ENCODE peak calls at places on chromosome 5, in seven cellular contexts. One of them, this sample, is unnamed.
A peak's percentile ranks its signal among the peaks of the same experiment; 100 is the strongest.

GRCh38 chr5:66666778-66667177 is 70.6 kb downstream of the MAST4 start:
- DNase-seq in pancreas: peak; percentile 57
- DNase-seq in right atrium auricular region: no peak
- DNase-seq in gastrocnemius medialis: no peak
- DNase-seq in WERI-Rb-1: no peak
- DNase-seq in OCI-LY7: no peak
- DNase-seq in psoas muscle: no peak
- DNase-seq in this sample: no peak

GRCh38 chr5:149411738-149412519 is 32.8 kb upstream of the IL17B start:
- DNase-seq in pancreas: no peak
- DNase-seq in right atrium auricular region: no peak
- DNase-seq in gastrocnemius medialis: no peak
- DNase-seq in WERI-Rb-1: no peak
- DNase-seq in OCI-LY7: no peak
- DNase-seq in psoas muscle: no peak
- DNase-seq in this sample: no peak

GRCh38 chr5:14365831-14366435 is 215.7 kb upstream of the OTULINL start:
- DNase-seq in pancreas: no peak
- DNase-seq in right atrium auricular region: no peak
- DNase-seq in gastrocnemius medialis: no peak
- DNase-seq in WERI-Rb-1: no peak
- DNase-seq in OCI-LY7: no peak
- DNase-seq in psoas muscle: no peak
- DNase-seq in this sample: no peak

GRCh38 chr5:159132429-159133040 is 32.8 kb upstream of the EBF1 start:
- DNase-seq in pancreas: no peak
- DNase-seq in right atrium auricular region: no peak
- DNase-seq in gastrocnemius medialis: no peak
- DNase-seq in WERI-Rb-1: no peak
- DNase-seq in OCI-LY7: no peak
- DNase-seq in psoas muscle: no peak
- DNase-seq in this sample: no peak

GRCh38 chr5:56289602-56289987 is 56.5 kb upstream of the ANKRD55 start:
- DNase-seq in pancreas: no peak
- DNase-seq in right atrium auricular region: no peak
- DNase-seq in gastrocnemius medialis: no peak
- DNase-seq in WERI-Rb-1: no peak
- DNase-seq in OCI-LY7: no peak
- DNase-seq in psoas muscle: no peak
- DNase-seq in this sample: no peak

GRCh38 chr5:17221843-17222614 is 4.6 kb downstream of the BASP1 start:
- DNase-seq in pancreas: no peak
- DNase-seq in right atrium auricular region: no peak
- DNase-seq in gastrocnemius medialis: no peak
- DNase-seq in WERI-Rb-1: no peak
- DNase-seq in OCI-LY7: no peak
- DNase-seq in psoas muscle: no peak
- DNase-seq in this sample: no peak

GRCh38 chr5:26009742-26010141 is 1028.6 kb downstream of the CDH9 start:
- DNase-seq in pancreas: no peak
- DNase-seq in right atrium auricular region: no peak
- DNase-seq in gastrocnemius medialis: no peak
- DNase-seq in WERI-Rb-1: peak; percentile 53
- DNase-seq in OCI-LY7: no peak
- DNase-seq in psoas muscle: no peak
- DNase-seq in this sample: no peak

GRCh38 chr5:157743163-157744054 is at the start of gene LSM11:
- DNase-seq in pancreas: peak; percentile 94
- DNase-seq in right atrium auricular region: peak; percentile 89
- DNase-seq in gastrocnemius medialis: peak; percentile 65
- DNase-seq in WERI-Rb-1: peak; percentile 88
- DNase-seq in OCI-LY7: peak; percentile 91
- DNase-seq in psoas muscle: peak; percentile 92
- DNase-seq in this sample: no peak

GRCh38 chr5:68037541-68037940 is 178.0 kb upstream of the PIK3R1 start:
- DNase-seq in pancreas: no peak
- DNase-seq in right atrium auricular region: no peak
- DNase-seq in gastrocnemius medialis: no peak
- DNase-seq in WERI-Rb-1: no peak
- DNase-seq in OCI-LY7: no peak
- DNase-seq in psoas muscle: no peak
- DNase-seq in this sample: no peak

GRCh38 chr5:68418680-68419079 is 203.1 kb downstream of the PIK3R1 start:
- DNase-seq in pancreas: no peak
- DNase-seq in right atrium auricular region: no peak
- DNase-seq in gastrocnemius medialis: no peak
- DNase-seq in WERI-Rb-1: no peak
- DNase-seq in OCI-LY7: no peak
- DNase-seq in psoas muscle: no peak
- DNase-seq in this sample: no peak

GRCh38 chr5:109971968-109972367 is 282.2 kb downstream of the MAN2A1 start:
- DNase-seq in pancreas: no peak
- DNase-seq in right atrium auricular region: no peak
- DNase-seq in gastrocnemius medialis: no peak
- DNase-seq in WERI-Rb-1: no peak
- DNase-seq in OCI-LY7: no peak
- DNase-seq in psoas muscle: no peak
- DNase-seq in this sample: no peak

GRCh38 chr5:66113160-66113559 is 30.9 kb upstream of the SREK1 start:
- DNase-seq in pancreas: no peak
- DNase-seq in right atrium auricular region: no peak
- DNase-seq in gastrocnemius medialis: no peak
- DNase-seq in WERI-Rb-1: no peak
- DNase-seq in OCI-LY7: no peak
- DNase-seq in psoas muscle: no peak
- DNase-seq in this sample: no peak

GRCh38 chr5:80059354-80059980 is 24.3 kb downstream of the THBS4 start:
- DNase-seq in pancreas: no peak
- DNase-seq in right atrium auricular region: peak; percentile 23
- DNase-seq in gastrocnemius medialis: no peak
- DNase-seq in WERI-Rb-1: no peak
- DNase-seq in OCI-LY7: no peak
- DNase-seq in psoas muscle: no peak
- DNase-seq in this sample: no peak

GRCh38 chr5:170524576-170524975 is 20.8 kb downstream of the KCNIP1 start:
- DNase-seq in pancreas: no peak
- DNase-seq in right atrium auricular region: no peak
- DNase-seq in gastrocnemius medialis: no peak
- DNase-seq in WERI-Rb-1: no peak
- DNase-seq in OCI-LY7: no peak
- DNase-seq in psoas muscle: no peak
- DNase-seq in this sample: no peak

GRCh38 chr5:69092969-69093368 is 845 bp upstream of the SLC30A5 start:
- DNase-seq in pancreas: no peak
- DNase-seq in right atrium auricular region: no peak
- DNase-seq in gastrocnemius medialis: no peak
- DNase-seq in WERI-Rb-1: no peak
- DNase-seq in OCI-LY7: no peak
- DNase-seq in psoas muscle: no peak
- DNase-seq in this sample: no peak

GRCh38 chr5:36653046-36653445 is 46.6 kb downstream of the SLC1A3 start:
- DNase-seq in pancreas: no peak
- DNase-seq in right atrium auricular region: no peak
- DNase-seq in gastrocnemius medialis: no peak
- DNase-seq in WERI-Rb-1: no peak
- DNase-seq in OCI-LY7: no peak
- DNase-seq in psoas muscle: no peak
- DNase-seq in this sample: no peak

GRCh38 chr5:56321236-56321881 is 88.2 kb upstream of the ANKRD55 start:
- DNase-seq in pancreas: no peak
- DNase-seq in right atrium auricular region: no peak
- DNase-seq in gastrocnemius medialis: no peak
- DNase-seq in WERI-Rb-1: no peak
- DNase-seq in OCI-LY7: no peak
- DNase-seq in psoas muscle: no peak
- DNase-seq in this sample: no peak

GRCh38 chr5:160183075-160183474 is 46.2 kb upstream of the FABP6 start:
- DNase-seq in pancreas: no peak
- DNase-seq in right atrium auricular region: no peak
- DNase-seq in gastrocnemius medialis: no peak
- DNase-seq in WERI-Rb-1: no peak
- DNase-seq in OCI-LY7: no peak
- DNase-seq in psoas muscle: no peak
- DNase-seq in this sample: no peak

GRCh38 chr5:77906806-77907205 is 130.7 kb upstream of the TBCA start:
- DNase-seq in pancreas: no peak
- DNase-seq in right atrium auricular region: no peak
- DNase-seq in gastrocnemius medialis: no peak
- DNase-seq in WERI-Rb-1: no peak
- DNase-seq in OCI-LY7: no peak
- DNase-seq in psoas muscle: no peak
- DNase-seq in this sample: no peak

GRCh38 chr5:132364319-132364718 is 5.2 kb upstream of the SLC22A5 start:
- DNase-seq in pancreas: no peak
- DNase-seq in right atrium auricular region: peak; percentile 82
- DNase-seq in gastrocnemius medialis: peak; percentile 75
- DNase-seq in WERI-Rb-1: no peak
- DNase-seq in OCI-LY7: no peak
- DNase-seq in psoas muscle: no peak
- DNase-seq in this sample: peak; percentile 89

GRCh38 chr5:3958389-3958788 is 362.8 kb downstream of the IRX1 start:
- DNase-seq in pancreas: no peak
- DNase-seq in right atrium auricular region: no peak
- DNase-seq in gastrocnemius medialis: no peak
- DNase-seq in WERI-Rb-1: no peak
- DNase-seq in OCI-LY7: no peak
- DNase-seq in psoas muscle: no peak
- DNase-seq in this sample: no peak

GRCh38 chr5:11476866-11477265 is 427.4 kb downstream of the CTNND2 start:
- DNase-seq in pancreas: no peak
- DNase-seq in right atrium auricular region: no peak
- DNase-seq in gastrocnemius medialis: no peak
- DNase-seq in WERI-Rb-1: no peak
- DNase-seq in OCI-LY7: no peak
- DNase-seq in psoas muscle: no peak
- DNase-seq in this sample: no peak

GRCh38 chr5:106658150-106658549 is 1012.6 kb downstream of the EFNA5 start:
- DNase-seq in pancreas: no peak
- DNase-seq in right atrium auricular region: no peak
- DNase-seq in gastrocnemius medialis: no peak
- DNase-seq in WERI-Rb-1: no peak
- DNase-seq in OCI-LY7: no peak
- DNase-seq in psoas muscle: no peak
- DNase-seq in this sample: no peak

GRCh38 chr5:113245427-113246052 is 189.2 kb downstream of the TSSK1B start:
- DNase-seq in pancreas: no peak
- DNase-seq in right atrium auricular region: no peak
- DNase-seq in gastrocnemius medialis: no peak
- DNase-seq in WERI-Rb-1: no peak
- DNase-seq in OCI-LY7: no peak
- DNase-seq in psoas muscle: no peak
- DNase-seq in this sample: no peak

GRCh38 chr5:180173875-180174586 is 35.0 kb downstream of the RASGEF1C start:
- DNase-seq in pancreas: no peak
- DNase-seq in right atrium auricular region: no peak
- DNase-seq in gastrocnemius medialis: no peak
- DNase-seq in WERI-Rb-1: no peak
- DNase-seq in OCI-LY7: no peak
- DNase-seq in psoas muscle: no peak
- DNase-seq in this sample: no peak
- H3K4me3 ChIP-seq in pancreas: no peak overlapping the region
- H3K4me3 ChIP-seq in right atrium auricular region: no peak overlapping the region
- H3K4me3 ChIP-seq in gastrocnemius medialis: no peak overlapping the region
- H3K4me3 ChIP-seq in WERI-Rb-1: no peak overlapping the region
- H3K4me3 ChIP-seq in OCI-LY7: no peak overlapping the region
- H3K4me3 ChIP-seq in psoas muscle: no peak overlapping the region
- H3K4me3 ChIP-seq in this sample: no peak overlapping the region

GRCh38 chr5:162377895-162378294 is 310.3 kb downstream of the GABRG2 start:
- DNase-seq in pancreas: no peak
- DNase-seq in right atrium auricular region: no peak
- DNase-seq in gastrocnemius medialis: no peak
- DNase-seq in WERI-Rb-1: no peak
- DNase-seq in OCI-LY7: no peak
- DNase-seq in psoas muscle: no peak
- DNase-seq in this sample: no peak

DNA sequence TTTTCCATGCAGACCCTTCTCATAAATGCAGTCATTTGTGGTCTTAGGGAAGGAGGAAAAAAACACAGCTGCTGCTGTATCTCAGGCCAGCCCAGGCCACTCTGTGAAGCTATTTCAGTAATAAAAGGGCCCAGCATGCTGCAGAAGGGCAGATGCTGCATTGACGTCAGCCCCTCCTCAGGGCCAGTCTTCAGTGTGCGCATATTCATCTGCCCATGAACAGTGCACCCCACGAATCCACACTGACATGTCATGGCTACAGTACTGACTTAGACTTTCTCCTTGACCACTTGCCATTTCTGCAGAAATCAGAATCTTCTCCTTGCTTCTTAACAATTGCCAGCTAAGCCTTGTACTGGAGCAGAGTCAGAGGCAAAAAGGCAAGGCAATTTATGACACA is 304.7 kb downstream of the GABRG2 start:
- DNase-seq in pancreas: no peak
- DNase-seq in right atrium auricular region: no peak
- DNase-seq in gastrocnemius medialis: no peak
- DNase-seq in WERI-Rb-1: no peak
- DNase-seq in OCI-LY7: no peak
- DNase-seq in psoas muscle: no peak
- DNase-seq in this sample: no peak
- H3K27ac ChIP-seq in pancreas: no peak overlapping the region
- H3K27ac ChIP-seq in right atrium auricular region: no peak overlapping the region
- H3K27ac ChIP-seq in gastrocnemius medialis: no peak overlapping the region
- H3K27ac ChIP-seq in WERI-Rb-1: no peak overlapping the region
- H3K27ac ChIP-seq in OCI-LY7: no peak overlapping the region
- H3K27ac ChIP-seq in psoas muscle: no peak overlapping the region
- H3K27ac ChIP-seq in this sample: no peak overlapping the region

GRCh38 chr5:21195145-21195544 is 1207.1 kb upstream of the CDH18 start:
- DNase-seq in pancreas: no peak
- DNase-seq in right atrium auricular region: no peak
- DNase-seq in gastrocnemius medialis: no peak
- DNase-seq in WERI-Rb-1: no peak
- DNase-seq in OCI-LY7: no peak
- DNase-seq in psoas muscle: no peak
- DNase-seq in this sample: no peak
- H3K4me3 ChIP-seq in pancreas: no peak overlapping the region
- H3K4me3 ChIP-seq in right atrium auricular region: no peak overlapping the region
- H3K4me3 ChIP-seq in gastrocnemius medialis: no peak overlapping the region
- H3K4me3 ChIP-seq in WERI-Rb-1: no peak overlapping the region
- H3K4me3 ChIP-seq in OCI-LY7: no peak overlapping the region
- H3K4me3 ChIP-seq in psoas muscle: no peak overlapping the region
- H3K4me3 ChIP-seq in this sample: no peak overlapping the region

DNA sequence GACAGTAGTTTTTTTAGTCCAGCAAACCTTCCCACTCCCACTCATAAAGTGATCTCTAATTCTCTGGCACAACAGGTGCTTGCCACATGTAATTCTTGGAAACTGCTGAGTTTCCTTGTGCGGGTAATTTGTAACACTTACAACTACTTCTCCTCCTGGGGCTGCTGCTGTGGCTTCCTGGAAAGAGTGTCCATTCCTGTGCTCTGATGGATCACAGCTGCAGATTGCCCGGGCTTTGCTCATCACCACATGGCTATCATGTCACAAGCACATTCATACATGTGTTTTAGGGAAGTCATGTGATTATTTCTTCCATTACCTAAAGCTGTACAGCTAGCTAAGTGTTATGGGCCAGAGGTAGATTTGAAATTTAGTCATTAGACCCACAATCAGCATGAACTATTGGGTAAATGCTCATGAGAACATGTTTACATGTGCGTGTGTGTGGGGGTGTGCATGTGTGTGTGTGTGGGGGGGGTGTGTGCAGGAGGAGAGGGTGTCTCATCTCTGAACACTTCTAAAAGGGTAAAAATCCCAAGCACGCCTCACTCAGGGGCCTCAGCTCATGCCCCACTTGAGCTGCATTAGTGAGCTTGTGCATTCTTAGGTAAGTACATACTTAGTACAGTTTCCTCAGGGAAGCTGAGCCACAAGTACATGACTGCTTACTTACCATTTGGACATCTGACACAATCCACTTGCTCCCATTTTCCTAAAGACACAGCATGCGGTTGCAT is 118.1 kb upstream of the CCDC112 start:
- DNase-seq in pancreas: no peak
- DNase-seq in right atrium auricular region: no peak
- DNase-seq in gastrocnemius medialis: no peak
- DNase-seq in WERI-Rb-1: no peak
- DNase-seq in OCI-LY7: no peak
- DNase-seq in psoas muscle: peak; percentile 60
- DNase-seq in this sample: no peak
- H3K27ac ChIP-seq in pancreas: no peak overlapping the region
- H3K27ac ChIP-seq in right atrium auricular region: no peak overlapping the region
- H3K27ac ChIP-seq in gastrocnemius medialis: no peak overlapping the region
- H3K27ac ChIP-seq in WERI-Rb-1: no peak overlapping the region
- H3K27ac ChIP-seq in OCI-LY7: no peak overlapping the region
- H3K27ac ChIP-seq in psoas muscle: peak overlapping the region; percentile 16
- H3K27ac ChIP-seq in this sample: peak overlapping the region; percentile 36

This sample was measured in vagina.